ENCODE peak calls at places on chromosomes 7 and 10, in eight cellular contexts. N is HT1080, E is psoas muscle, M is NCI-H2171 treated with DMSO at 0.1 percent for 48 hours, H is HT-29, U is GM12865, G is B cell, S is midbrain. K is an unnamed sample.

GRCh38 chr7:34493752-34494151 is 164.3 kb upstream of the NPSR1 start:
- DNase-seq in N (no peak), E (no peak), M (no peak), H (no peak), U (no peak), G (no peak), S (no peak), K (no peak)

GRCh38 chr7:73907554-73908122 is 46.7 kb downstream of the TMEM270 start:
- DNase-seq in N (no peak), E (no peak), M (no peak), H (no peak), U (no peak), G (no peak), S (no peak), K (no peak)

GRCh38 chr10:182441-183201 is 47.4 kb downstream of the ZMYND11 start:
- DNase-seq in N (no peak), E (no peak), M (no peak), H (no peak), U (peak), G (no peak), S (no peak), K (no peak)

GRCh38 chr7:157514746-157515145 is 177.9 kb downstream of the DNAJB6 start:
- DNase-seq in N (no peak), E (peak), M (no peak), H (no peak), U (no peak), G (no peak), S (no peak), K (no peak)

GRCh38 chr7:11153694-11154093 is 180.0 kb downstream of the PHF14 start:
- DNase-seq in N (no peak), E (no peak), M (no peak), H (no peak), U (no peak), G (no peak), S (no peak), K (no peak)

GRCh38 chr7:86904949-86905834 is 154.3 kb downstream of the ELAPOR2 start:
- DNase-seq in N (peak), E (no peak), M (peak), H (peak), U (peak), G (no peak), S (peak), K (peak)

GRCh38 chr10:122112021-122112616 is 123.2 kb downstream of the TACC2 start:
- DNase-seq in N (peak), E (no peak), M (no peak), H (peak), U (peak), G (no peak), S (no peak), K (no peak)

GRCh38 chr10:68367121-68367520 is 34.4 kb upstream of the PBLD start:
- DNase-seq in N (no peak), E (no peak), M (no peak), H (no peak), U (no peak), G (no peak), S (no peak), K (no peak)

GRCh38 chr10:68553599-68553998 is 6.5 kb upstream of the TET1 start:
- DNase-seq in N (no peak), E (no peak), M (no peak), H (no peak), U (no peak), G (no peak), S (no peak), K (no peak)

GRCh38 chr10:110643670-110644597 is at the start of gene RBM20:
- DNase-seq in N (no peak), E (peak), M (peak), H (no peak), U (peak), G (peak), S (no peak), K (peak)

GRCh38 chr10:69960606-69961167 is 92.0 kb upstream of the MACROH2A2 start:
- DNase-seq in N (no peak), E (no peak), M (no peak), H (no peak), U (no peak), G (no peak), S (no peak), K (no peak)

GRCh38 chr7:78968951-78969350 is 484.5 kb downstream of the MAGI2 start:
- DNase-seq in N (no peak), E (no peak), M (peak), H (no peak), U (no peak), G (no peak), S (no peak), K (no peak)

GRCh38 chr10:73786512-73786885 is 1.1 kb downstream of the ZSWIM8 start:
- DNase-seq in N (no peak), E (no peak), M (no peak), H (no peak), U (no peak), G (no peak), S (no peak), K (peak)

GRCh38 chr7:129553861-129554530 is 51.7 kb downstream of the SMKR1 start:
- DNase-seq in N (peak), E (no peak), M (peak), H (peak), U (peak), G (no peak), S (no peak), K (peak)